ENCODE peak calls at places on chromosomes 11 and 22, in five cellular contexts. D is K562, V is IMR-90, G is endothelial cell of umbilical vein, B is neural progenitor cell. P is an unnamed sample.

GRCh38 chr11:117411736-117412135 is 84.1 kb downstream of the CEP164 start:
- DNase-seq in B (no peak), D (no peak), G (no peak), V (no peak), P (no peak)

GRCh38 chr11:10923886-10924285 is 66.0 kb upstream of the ZBED5 start:
- DNase-seq in G (no peak), B (no peak), V (no peak), D (no peak), P (no peak)

GRCh38 chr22:27633296-27633871 is 168.2 kb downstream of the MN1 start:
- DNase-seq in B (no peak), V (no peak), G (no peak), D (no peak), P (no peak)

GRCh38 chr11:10496296-10496936 is 41.4 kb downstream of the AMPD3 start:
- DNase-seq in V (no peak), B (no peak), D (no peak), G (no peak), P (no peak)

GRCh38 chr11:92227233-92227593 is 2.6 kb downstream of the FAT3 start:
- DNase-seq in V (no peak), D (no peak), B (peak; percentile 70), G (no peak), P (no peak)

GRCh38 chr22:35622132-35622913 is 5.2 kb upstream of the MB start:
- DNase-seq in V (no peak), D (no peak), B (peak; percentile 66), G (no peak), P (peak; percentile 72)

GRCh38 chr22:43281400-43281799 is 61.8 kb downstream of the SCUBE1 start:
- DNase-seq in B (no peak), D (no peak), G (no peak), V (no peak), P (no peak)

GRCh38 chr22:41028841-41029240 is 63.6 kb upstream of the EP300 start:
- DNase-seq in G (no peak), B (no peak), D (no peak), V (peak; percentile 94), P (no peak)

GRCh38 chr11:9765320-9766101 is 101.6 kb downstream of the SWAP70 start:
- DNase-seq in D (no peak), G (peak; percentile 92), B (peak; percentile 25), V (peak; percentile 95), P (peak; percentile 87)

GRCh38 chr11:115306703-115307102 is 197.5 kb downstream of the CADM1 start:
- DNase-seq in B (no peak), V (no peak), D (no peak), G (no peak), P (no peak)

GRCh38 chr11:113550179-113550578 is 75.0 kb upstream of the DRD2 start:
- DNase-seq in B (no peak), D (no peak), G (no peak), V (no peak), P (no peak)

GRCh38 chr22:17797721-17798559 is 23.7 kb upstream of the BID start:
- DNase-seq in D (no peak), B (no peak), V (no peak), G (no peak), P (no peak)
- H3K4me3 ChIP-seq in D (no peak overlapping the region), B (no peak overlapping the region), V (no peak overlapping the region), G (no peak overlapping the region), P (no peak overlapping the region)

GRCh38 chr22:39318507-39319283 is 728 bp downstream of the RPL3 start:
- DNase-seq in B (peak; percentile 54), G (no peak), D (no peak), V (no peak), P (no peak)

GRCh38 chr22:39315389-39315788 is 4.0 kb downstream of the RPL3 start:
- DNase-seq in V (no peak), D (no peak), G (peak; percentile 30), B (no peak), P (no peak)

GRCh38 chr22:39317756-39318506 is 1.5 kb downstream of the RPL3 start:
- DNase-seq in G (peak; percentile 35), B (no peak), V (peak; percentile 61), D (no peak), P (no peak)

GRCh38 chr22:39316440-39317083 is 2.9 kb downstream of the RPL3 start:
- DNase-seq in B (peak; percentile 88), G (peak; percentile 88), V (peak; percentile 95), D (no peak), P (no peak)

GRCh38 chr22:39317084-39317755 is 2.2 kb downstream of the RPL3 start:
- DNase-seq in G (no peak), V (no peak), B (no peak), D (no peak), P (no peak)
- H3K36me3 ChIP-seq in G (peaks cover 43% of the 10 kb centered on the region), V (peaks cover 57% of the 10 kb centered on the region), B (peaks cover 11% of the 10 kb centered on the region), D (peaks cover 67% of the 10 kb centered on the region), P (peaks cover 59% of the 10 kb centered on the region)

GRCh38 chr11:73949912-73950311 is 914 bp upstream of the DNAJB13 start:
- DNase-seq in B (no peak), G (no peak), D (no peak), V (no peak), P (no peak)

GRCh38 chr11:73949246-73949645 is 1.6 kb upstream of the DNAJB13 start:
- DNase-seq in D (no peak), B (no peak), V (no peak), G (no peak), P (peak; percentile 30)

GRCh38 chr11:73946798-73947458 is 3.9 kb upstream of the DNAJB13 start:
- DNase-seq in G (no peak), B (no peak), V (no peak), D (no peak), P (no peak)

GRCh38 chr11:73951797-73952196 is 971 bp downstream of the DNAJB13 start:
- DNase-seq in B (no peak), G (no peak), V (peak; percentile 59), D (no peak), P (no peak)

DNA sequence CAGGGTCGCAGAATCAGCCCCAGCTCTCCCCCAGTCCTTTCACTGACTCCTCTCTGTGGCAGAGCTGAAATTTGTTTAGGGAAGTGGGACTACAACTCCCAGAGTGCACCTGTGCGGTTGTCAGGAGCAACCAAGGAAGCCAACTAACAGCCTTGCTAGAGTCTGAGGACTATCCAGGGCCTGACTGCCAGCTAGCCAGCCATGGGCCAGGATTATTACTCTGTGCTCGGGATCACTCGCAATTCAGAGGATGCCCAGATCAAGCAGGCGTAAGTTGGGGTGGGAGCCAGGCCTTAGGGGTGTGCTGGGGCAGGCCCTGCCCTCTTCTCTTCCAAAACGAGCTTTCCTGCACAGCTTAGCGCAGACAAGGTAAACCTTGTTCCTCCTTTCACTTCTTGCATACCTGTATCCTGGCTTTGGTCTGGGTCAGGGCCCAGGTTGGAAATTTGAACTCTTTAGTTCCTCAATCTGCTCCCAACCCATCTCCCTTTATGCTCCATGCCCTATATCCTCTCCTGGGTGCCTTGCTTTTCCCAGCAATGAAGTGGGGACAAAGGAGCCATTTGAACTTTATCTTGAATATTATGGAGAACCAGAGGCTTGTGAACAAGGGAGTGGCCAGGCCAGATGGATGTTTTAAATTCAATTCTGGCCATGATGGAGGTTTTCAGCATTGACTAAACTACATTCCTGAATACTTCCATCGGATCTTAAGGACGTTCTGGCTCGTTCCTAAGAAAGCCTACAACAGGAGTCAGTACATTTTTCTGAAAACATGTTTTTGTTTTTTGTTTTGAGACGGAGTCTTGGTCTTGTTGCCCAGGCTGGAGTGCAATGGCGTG is at the start of gene DNAJB13:
- DNase-seq in V (peak; percentile 60), D (peak; percentile 85), G (peak; percentile 46), B (peak; percentile 85), P (peak; percentile 70)
- H3K9ac ChIP-seq in V (no peak within 1 kb of the TSS), D (no peak within 1 kb of the TSS), G (no peak within 1 kb of the TSS), B (no peak within 1 kb of the TSS), P (no peak within 1 kb of the TSS)

DNA sequence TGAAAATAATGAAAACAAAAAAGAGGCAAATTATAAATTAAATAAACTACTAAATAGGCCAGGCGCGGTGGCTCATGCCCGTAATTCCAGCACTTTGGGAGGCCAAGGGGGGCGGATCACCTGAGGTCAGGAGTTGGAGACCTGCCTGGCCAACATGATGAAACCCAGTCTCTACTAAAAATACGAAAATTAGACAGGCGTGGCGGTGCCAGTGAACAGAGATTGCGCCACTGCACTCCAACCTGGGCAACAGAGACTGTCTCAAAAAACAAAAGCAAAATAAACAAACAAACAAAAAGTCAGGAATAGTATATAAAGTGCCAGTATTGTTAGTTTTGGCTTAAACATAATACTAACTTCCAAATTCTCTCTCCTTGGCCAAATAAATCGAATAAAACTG is 37.6 kb upstream of the CECR2 start:
- DNase-seq in B (no peak), V (no peak), G (no peak), D (no peak), P (no peak)
- H3K4me3 ChIP-seq in B (no peak overlapping the region), V (no peak overlapping the region), G (no peak overlapping the region), D (no peak overlapping the region), P (no peak overlapping the region)

GRCh38 chr11:108204918-108205499 is 17.4 kb downstream of the NPAT start:
- DNase-seq in G (no peak), D (no peak), V (no peak), B (no peak), P (no peak)

GRCh38 chr11:108206969-108207682 is 15.3 kb downstream of the NPAT start:
- DNase-seq in V (no peak), G (no peak), B (no peak), D (no peak), P (no peak)

GRCh38 chr11:108206171-108206570 is 16.3 kb downstream of the NPAT start:
- DNase-seq in G (no peak), B (no peak), V (no peak), D (no peak), P (no peak)

GRCh38 chr11:108210441-108210840 is 12.0 kb downstream of the NPAT start:
- DNase-seq in B (no peak), G (no peak), D (no peak), V (no peak), P (no peak)

GRCh38 chr11:108207683-108208060 is 14.8 kb downstream of the NPAT start:
- DNase-seq in V (no peak), B (no peak), G (no peak), D (no peak), P (no peak)
- H3K36me3 ChIP-seq in V (peaks cover 39% of the 10 kb centered on the region), B (no peaks in the 10 kb centered on the region), G (peaks cover 12% of the 10 kb centered on the region), D (peaks cover 89% of the 10 kb centered on the region), P (peaks cover 8% of the 10 kb centered on the region)

GRCh38 chr11:73315288-73316020 is 7.4 kb downstream of the ARHGEF17 start:
- DNase-seq in V (no peak), G (no peak), D (no peak), B (peak; percentile 39), P (no peak)

GRCh38 chr11:73317803-73318202 is 9.7 kb downstream of the ARHGEF17 start:
- DNase-seq in D (no peak), V (no peak), B (no peak), G (no peak), P (no peak)

GRCh38 chr11:73316422-73316821 is 8.3 kb downstream of the ARHGEF17 start:
- DNase-seq in D (no peak), G (no peak), B (no peak), V (no peak), P (no peak)

GRCh38 chr11:73318501-73319011 is 10.5 kb downstream of the ARHGEF17 start:
- DNase-seq in G (no peak), V (no peak), D (no peak), B (no peak), P (no peak)

GRCh38 chr11:73317373-73317772 is 9.3 kb downstream of the ARHGEF17 start:
- DNase-seq in V (no peak), B (no peak), G (no peak), D (no peak), P (peak; percentile 84)
- H3K9ac ChIP-seq in V (no peak overlapping the region), B (no peak overlapping the region), G (no peak overlapping the region), D (no peak overlapping the region), P (peak overlapping the region; percentile 52)